ENCODE peak calls at places on chromosomes 13 and 19, in seven cellular contexts. One of them, this sample, is unnamed.

GRCh38 chr13:98658131-98658530 is 81.2 kb upstream of the STK24 start:
- DNase-seq in stimulated activated CD8-positive, alpha-beta memory T cell treated with anti-CD3 and anti-CD28 coated beads, Interleukin-7, amount 100 ng/mL, for 24 hours: no peak
- DNase-seq in A172: no peak
- DNase-seq in KBM-7: no peak
- DNase-seq in nephron progenitor cell: no peak
- DNase-seq in EH: peak; percentile 66
- DNase-seq in heart right ventricle: no peak
- DNase-seq in this sample: no peak

GRCh38 chr13:112963641-112964040 is 5.4 kb upstream of the MCF2L start:
- DNase-seq in stimulated activated CD8-positive, alpha-beta memory T cell treated with anti-CD3 and anti-CD28 coated beads, Interleukin-7, amount 100 ng/mL, for 24 hours: no peak
- DNase-seq in A172: no peak
- DNase-seq in KBM-7: no peak
- DNase-seq in nephron progenitor cell: no peak
- DNase-seq in EH: no peak
- DNase-seq in heart right ventricle: no peak
- DNase-seq in this sample: no peak

GRCh38 chr13:40113644-40114304 is 458.3 kb downstream of the COG6 start:
- DNase-seq in stimulated activated CD8-positive, alpha-beta memory T cell treated with anti-CD3 and anti-CD28 coated beads, Interleukin-7, amount 100 ng/mL, for 24 hours: no peak
- DNase-seq in A172: no peak
- DNase-seq in KBM-7: no peak
- DNase-seq in nephron progenitor cell: no peak
- DNase-seq in EH: peak; percentile 54
- DNase-seq in heart right ventricle: no peak
- DNase-seq in this sample: no peak

GRCh38 chr13:42836930-42837329 is 55.5 kb downstream of the FAM216B start:
- DNase-seq in stimulated activated CD8-positive, alpha-beta memory T cell treated with anti-CD3 and anti-CD28 coated beads, Interleukin-7, amount 100 ng/mL, for 24 hours: no peak
- DNase-seq in A172: no peak
- DNase-seq in KBM-7: no peak
- DNase-seq in nephron progenitor cell: no peak
- DNase-seq in EH: peak; percentile 75
- DNase-seq in heart right ventricle: no peak
- DNase-seq in this sample: no peak

GRCh38 chr19:54439174-54439851 is 9.7 kb upstream of the LENG8 start:
- DNase-seq in stimulated activated CD8-positive, alpha-beta memory T cell treated with anti-CD3 and anti-CD28 coated beads, Interleukin-7, amount 100 ng/mL, for 24 hours: no peak
- DNase-seq in A172: peak; percentile 31
- DNase-seq in KBM-7: peak; percentile 64
- DNase-seq in nephron progenitor cell: peak; percentile 63
- DNase-seq in EH: peak; percentile 35
- DNase-seq in heart right ventricle: no peak
- DNase-seq in this sample: peak; percentile 36

GRCh38 chr13:75402787-75403186 is 79.2 kb downstream of the TBC1D4 start:
- DNase-seq in stimulated activated CD8-positive, alpha-beta memory T cell treated with anti-CD3 and anti-CD28 coated beads, Interleukin-7, amount 100 ng/mL, for 24 hours: no peak
- DNase-seq in A172: no peak
- DNase-seq in KBM-7: no peak
- DNase-seq in nephron progenitor cell: peak; percentile 49
- DNase-seq in EH: no peak
- DNase-seq in heart right ventricle: peak; percentile 32
- DNase-seq in this sample: no peak

GRCh38 chr19:35389192-35389861 is 18.5 kb downstream of the GPR42 start:
- DNase-seq in stimulated activated CD8-positive, alpha-beta memory T cell treated with anti-CD3 and anti-CD28 coated beads, Interleukin-7, amount 100 ng/mL, for 24 hours: no peak
- DNase-seq in A172: no peak
- DNase-seq in KBM-7: no peak
- DNase-seq in nephron progenitor cell: no peak
- DNase-seq in EH: no peak
- DNase-seq in heart right ventricle: no peak
- DNase-seq in this sample: no peak

GRCh38 chr19:13692096-13692495 is 72.2 kb upstream of the MRI1 start:
- DNase-seq in stimulated activated CD8-positive, alpha-beta memory T cell treated with anti-CD3 and anti-CD28 coated beads, Interleukin-7, amount 100 ng/mL, for 24 hours: no peak
- DNase-seq in A172: peak; percentile 90
- DNase-seq in KBM-7: no peak
- DNase-seq in nephron progenitor cell: no peak
- DNase-seq in EH: peak; percentile 29
- DNase-seq in heart right ventricle: no peak
- DNase-seq in this sample: no peak

GRCh38 chr13:54194233-54195024 is 1165.8 kb downstream of the OLFM4 start:
- DNase-seq in stimulated activated CD8-positive, alpha-beta memory T cell treated with anti-CD3 and anti-CD28 coated beads, Interleukin-7, amount 100 ng/mL, for 24 hours: no peak
- DNase-seq in A172: no peak
- DNase-seq in KBM-7: no peak
- DNase-seq in nephron progenitor cell: no peak
- DNase-seq in EH: no peak
- DNase-seq in heart right ventricle: no peak
- DNase-seq in this sample: no peak

GRCh38 chr19:11375143-11375948 is 880 bp downstream of the SWSAP1 start:
- DNase-seq in stimulated activated CD8-positive, alpha-beta memory T cell treated with anti-CD3 and anti-CD28 coated beads, Interleukin-7, amount 100 ng/mL, for 24 hours: no peak
- DNase-seq in A172: no peak
- DNase-seq in KBM-7: peak; percentile 84
- DNase-seq in nephron progenitor cell: peak; percentile 40
- DNase-seq in EH: no peak
- DNase-seq in heart right ventricle: peak; percentile 53
- DNase-seq in this sample: peak; percentile 81

GRCh38 chr13:64782459-64782858 is 2447.7 kb downstream of the PCDH9 start:
- DNase-seq in stimulated activated CD8-positive, alpha-beta memory T cell treated with anti-CD3 and anti-CD28 coated beads, Interleukin-7, amount 100 ng/mL, for 24 hours: no peak
- DNase-seq in A172: no peak
- DNase-seq in KBM-7: no peak
- DNase-seq in nephron progenitor cell: no peak
- DNase-seq in EH: no peak
- DNase-seq in heart right ventricle: no peak
- DNase-seq in this sample: no peak

GRCh38 chr13:21683034-21683733 is 12.3 kb downstream of the FGF9 start:
- DNase-seq in stimulated activated CD8-positive, alpha-beta memory T cell treated with anti-CD3 and anti-CD28 coated beads, Interleukin-7, amount 100 ng/mL, for 24 hours: no peak
- DNase-seq in A172: peak; percentile 88
- DNase-seq in KBM-7: no peak
- DNase-seq in nephron progenitor cell: no peak
- DNase-seq in EH: peak; percentile 60
- DNase-seq in heart right ventricle: no peak
- DNase-seq in this sample: no peak

GRCh38 chr13:48559638-48560320 is 26.9 kb upstream of the RCBTB2 start:
- DNase-seq in stimulated activated CD8-positive, alpha-beta memory T cell treated with anti-CD3 and anti-CD28 coated beads, Interleukin-7, amount 100 ng/mL, for 24 hours: no peak
- DNase-seq in A172: peak; percentile 27
- DNase-seq in KBM-7: no peak
- DNase-seq in nephron progenitor cell: no peak
- DNase-seq in EH: peak; percentile 66
- DNase-seq in heart right ventricle: no peak
- DNase-seq in this sample: no peak